ENCODE peak calls at places on chromosomes 13 and 19, in nine cellular contexts. D is cardiac muscle cell, F is Peyer's patch, P is GM10248, T is A673, V is neural progenitor cell, R is epithelial cell of esophagus, N is neural crest cell, A is fibroblast of lung. U is an unnamed sample.

GRCh38 chr19:39599116-39599515 is 3.2 kb upstream of the LGALS13 start:
- DNase-seq in V (peak; percentile 77), D (peak; percentile 67), N (peak; percentile 35), P (peak; percentile 18), F (no peak), T (peak; percentile 51), A (peak; percentile 22), R (peak; percentile 48), U (no peak)

GRCh38 chr13:59178344-59178743 is 985.4 kb downstream of the DIAPH3 start:
- DNase-seq in T (peak; percentile 23), A (peak; percentile 29), D (peak; percentile 6), F (no peak), N (no peak), V (peak; percentile 11), P (no peak), R (no peak), U (no peak)

GRCh38 chr19:30001794-30002193 is 59.8 kb downstream of the URI1 start:
- DNase-seq in F (no peak), R (peak; percentile 15), P (no peak), T (peak; percentile 12), V (no peak), A (peak; percentile 23), N (no peak), D (peak; percentile 7), U (no peak)

GRCh38 chr13:53781941-53782340 is 753.3 kb downstream of the OLFM4 start:
- DNase-seq in D (peak; percentile 18), T (peak; percentile 29), N (peak; percentile 8), F (no peak), V (peak; percentile 46), P (no peak), A (peak; percentile 1), R (no peak), U (no peak)

GRCh38 chr19:50661087-50661486 is 11.8 kb downstream of the C19orf81 start:
- DNase-seq in F (no peak), N (no peak), T (no peak), R (no peak), V (no peak), P (no peak), D (no peak), A (no peak), U (no peak)

GRCh38 chr19:5397804-5398692 is 57.2 kb upstream of the ZNRF4 start:
- DNase-seq in V (peak; percentile 96), R (no peak), F (no peak), A (no peak), D (peak; percentile 64), T (peak; percentile 49), P (no peak), N (peak; percentile 50), U (no peak)

GRCh38 chr13:98494769-98495168 is 82.1 kb downstream of the STK24 start:
- DNase-seq in A (no peak), T (no peak), D (no peak), V (no peak), R (no peak), N (no peak), F (no peak), P (no peak), U (no peak)

GRCh38 chr19:294819-295686 is 3.9 kb upstream of the PLPP2 start:
- DNase-seq in R (peak; percentile 40), F (peak; percentile 73), V (peak; percentile 80), D (peak; percentile 55), T (peak; percentile 49), P (peak; percentile 77), N (peak; percentile 59), A (no peak), U (peak; percentile 51)

DNA sequence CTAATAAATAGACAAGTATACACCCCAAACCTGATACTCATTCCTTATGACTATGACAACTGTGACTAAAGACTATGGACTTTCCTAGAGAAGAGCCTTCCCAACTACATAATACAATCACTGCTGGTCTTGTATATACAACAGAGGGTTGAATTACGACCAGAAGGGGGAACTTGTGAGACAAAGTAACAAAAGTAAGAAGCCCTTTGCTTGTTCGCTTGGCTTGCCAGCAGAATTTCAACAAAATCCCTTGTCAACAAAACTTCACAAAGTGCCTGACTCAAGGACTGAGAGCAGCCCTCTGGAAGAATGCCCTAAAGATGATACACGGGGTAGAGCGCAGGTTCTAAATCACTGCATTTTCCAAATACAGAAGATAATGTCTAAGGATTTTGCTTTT is 99.4 kb downstream of the WASF3 start:
- DNase-seq in N (no peak), D (peak; percentile 31), V (peak; percentile 70), R (peak; percentile 53), T (peak; percentile 22), A (peak; percentile 52), P (no peak), F (no peak), U (no peak)
- TF ChIP-seq CTCF in N (peak; percentile 28), D (peak; percentile 36), V (peak; percentile 47), R (peak; percentile 12), T (peak; percentile 33), A (peak; percentile 41), P (no peak), F (no peak), U (no peak)

GRCh38 chr19:10334340-10335148 is 1.2 kb upstream of the RAVER1 start:
- DNase-seq in F (peak; percentile 98), N (peak; percentile 95), A (peak; percentile 95), T (peak; percentile 89), V (peak; percentile 93), D (peak; percentile 96), R (peak; percentile 95), P (no peak), U (no peak)

GRCh38 chr19:10329555-10329954 is 3.8 kb downstream of the RAVER1 start:
- DNase-seq in A (no peak), V (no peak), R (no peak), P (no peak), D (no peak), F (no peak), T (no peak), N (no peak), U (no peak)

GRCh38 chr19:10333758-10334339 is 520 bp upstream of the RAVER1 start:
- DNase-seq in R (no peak), F (no peak), D (peak; percentile 21), N (peak; percentile 18), V (peak; percentile 33), T (peak; percentile 26), A (no peak), P (no peak), U (no peak)

GRCh38 chr19:10332965-10333757 is at the start of gene RAVER1:
- DNase-seq in R (peak; percentile 99), P (peak; percentile 100), A (peak; percentile 97), D (peak; percentile 99), V (peak; percentile 99), T (peak; percentile 98), F (peak; percentile 99), N (peak; percentile 94), U (peak; percentile 96)

DNA sequence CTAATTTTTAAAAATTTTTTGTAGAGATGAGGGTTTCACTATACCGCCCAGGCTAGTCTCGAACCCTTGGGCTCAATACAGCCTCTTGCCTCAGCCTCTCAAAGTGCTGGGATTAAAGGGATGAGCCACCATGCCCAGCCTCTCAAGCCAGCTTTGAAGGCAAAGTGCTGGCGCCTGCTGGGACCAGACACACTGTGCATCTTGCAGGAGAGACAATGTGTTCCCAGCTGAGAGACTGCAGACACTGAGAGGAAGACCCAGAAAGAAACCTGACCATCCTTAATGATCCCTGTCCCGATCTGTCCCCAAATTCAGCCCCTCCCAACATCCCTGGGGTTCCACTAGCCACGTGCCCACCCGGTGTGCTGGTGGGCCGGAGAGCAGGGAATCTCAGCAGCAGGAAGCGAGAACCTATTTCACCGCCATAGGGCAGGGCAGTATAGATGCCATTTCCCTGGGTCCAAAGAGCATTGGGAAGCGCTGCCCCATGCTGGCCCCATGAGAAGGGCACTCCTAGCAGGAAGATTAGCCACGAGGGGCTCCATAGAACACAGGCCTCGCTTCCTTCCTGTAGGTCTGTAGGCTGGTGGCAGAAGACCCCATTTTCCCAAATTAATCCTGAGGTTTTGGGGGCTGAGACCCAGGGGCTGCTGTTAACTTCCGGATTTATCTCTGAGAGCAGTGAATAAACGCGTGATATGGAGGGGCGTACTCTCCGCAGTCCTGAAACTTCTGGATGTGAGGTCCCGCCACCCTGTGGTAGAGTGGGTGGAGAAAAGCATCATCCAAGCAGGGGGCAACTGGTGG is 968 bp downstream of the RAVER1 start:
- DNase-seq in F (peak; percentile 82), N (no peak), A (no peak), T (peak; percentile 34), R (no peak), D (no peak), V (no peak), P (no peak), U (no peak)
- TF ChIP-seq CTCF in F (peak; percentile 19), N (no peak), A (no peak), T (no peak), R (no peak), D (no peak), V (no peak), P (no peak), U (no peak)

GRCh38 chr19:13057744-13058143 is 44.9 kb downstream of the LYL1 start:
- DNase-seq in T (peak; percentile 71), D (no peak), F (no peak), R (no peak), A (peak; percentile 27), P (no peak), V (no peak), N (no peak), U (no peak)

GRCh38 chr19:13060233-13060963 is 42.3 kb downstream of the LYL1 start:
- DNase-seq in D (no peak), F (no peak), V (peak; percentile 63), P (no peak), R (no peak), A (peak; percentile 24), T (no peak), N (peak; percentile 28), U (no peak)

GRCh38 chr19:13057147-13057572 is 45.5 kb downstream of the LYL1 start:
- DNase-seq in R (no peak), N (no peak), P (no peak), F (no peak), T (no peak), D (no peak), A (no peak), V (peak; percentile 71), U (no peak)

GRCh38 chr19:13060964-13061927 is 41.4 kb downstream of the LYL1 start:
- DNase-seq in P (peak; percentile 91), V (peak; percentile 94), A (peak; percentile 71), F (peak; percentile 91), N (peak; percentile 92), R (peak; percentile 74), D (peak; percentile 92), T (peak; percentile 85), U (peak; percentile 79)

DNA sequence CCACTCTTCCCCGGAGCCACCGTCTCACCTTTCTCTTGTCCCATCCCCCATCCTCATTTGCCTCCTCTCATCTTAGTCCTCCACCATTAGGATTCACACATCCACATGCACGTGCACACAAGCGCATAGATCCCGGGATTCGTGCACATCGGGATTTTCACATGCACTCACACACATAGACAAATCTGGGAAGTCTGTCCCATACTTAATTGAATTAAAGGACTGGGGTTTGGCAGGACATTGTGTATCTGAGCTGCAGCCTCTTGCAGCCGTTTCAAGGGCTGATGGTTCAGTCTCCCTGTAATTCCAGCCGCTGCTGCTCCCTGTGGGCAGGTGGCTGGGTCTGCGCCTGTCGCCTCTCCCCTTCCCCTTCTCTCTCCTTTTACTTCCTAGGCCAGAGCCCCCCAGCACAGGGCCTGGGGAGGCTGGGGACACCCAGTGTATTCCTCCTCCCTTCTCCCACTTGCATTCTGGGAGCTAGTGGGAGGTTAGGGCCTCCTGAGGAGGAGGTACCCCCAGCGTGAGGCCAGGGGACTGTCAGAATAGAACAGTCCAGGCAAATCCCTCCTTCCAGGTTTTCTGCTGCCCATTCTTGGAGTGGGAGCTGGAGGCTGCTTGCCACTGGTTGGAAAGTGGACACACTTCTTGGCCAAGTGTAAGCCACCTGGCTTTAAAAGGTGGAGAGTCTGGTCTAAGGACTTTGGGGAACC is 43.6 kb downstream of the LYL1 start:
- DNase-seq in A (no peak), R (no peak), D (no peak), P (no peak), T (no peak), F (no peak), N (no peak), V (peak; percentile 50), U (no peak)
- TF ChIP-seq CTCF in A (no peak), R (no peak), D (peak; percentile 14), P (no peak), T (no peak), F (no peak), N (no peak), V (peak; percentile 15), U (no peak)

GRCh38 chr13:30112602-30113435 is 194.5 kb downstream of the KATNAL1 start:
- DNase-seq in T (peak; percentile 89), R (peak; percentile 86), F (peak; percentile 87), P (peak; percentile 78), D (peak; percentile 83), N (peak; percentile 86), V (peak; percentile 87), A (peak; percentile 90), U (peak; percentile 66)
- TF ChIP-seq CTCF in T (peak; percentile 98), R (peak; percentile 100), F (peak; percentile 98), P (peak; percentile 92), D (peak; percentile 100), N (peak; percentile 98), V (peak; percentile 96), A (peak; percentile 100), U (peak; percentile 99)

U was measured in natural killer cell.